ENCODE peak calls at places on chromosomes 2 and 18, in ten cellular contexts. G, Y, X, N, U, K, C, M, H and Z are unnamed samples.

GRCh38 chr2:120594856-120595685 is 140.6 kb upstream of the GLI2 start:
- DNase-seq in G (no peak), Y (no peak), X (no peak), N (no peak), U (no peak), K (peak; percentile 67), C (no peak), M (no peak), H (no peak), Z (no peak)

GRCh38 chr2:135471106-135471505 is 59.9 kb downstream of the ZRANB3 start:
- DNase-seq in G (no peak), Y (no peak), X (no peak), N (no peak), U (no peak), K (no peak), C (no peak), M (no peak), H (no peak), Z (no peak)

GRCh38 chr2:139813340-139813739 is 1033.2 kb upstream of the NXPH2 start:
- DNase-seq in G (no peak), Y (no peak), X (no peak), N (no peak), U (no peak), K (no peak), C (no peak), M (no peak), H (no peak), Z (no peak)

GRCh38 chr2:138512672-138513071 is 11.1 kb downstream of the SPOPL start:
- DNase-seq in G (no peak), Y (no peak), X (no peak), N (no peak), U (no peak), K (no peak), C (no peak), M (no peak), H (no peak), Z (no peak)

GRCh38 chr2:61135510-61135909 is 26.5 kb upstream of the C2orf74 start:
- DNase-seq in G (no peak), Y (no peak), X (peak; percentile 20), N (no peak), U (no peak), K (no peak), C (no peak), M (no peak), H (peak; percentile 63), Z (no peak)

GRCh38 chr2:99088017-99088416 is 53.5 kb upstream of the C2orf15 start:
- DNase-seq in G (no peak), Y (no peak), X (no peak), N (no peak), U (no peak), K (no peak), C (no peak), M (no peak), H (no peak), Z (no peak)

GRCh38 chr2:114085238-114085637 is 195.3 kb downstream of the ACTR3 start:
- DNase-seq in G (no peak), Y (no peak), X (no peak), N (no peak), U (no peak), K (no peak), C (no peak), M (no peak), H (no peak), Z (no peak)

GRCh38 chr2:135169900-135170753 is 118.0 kb downstream of the RAB3GAP1 start:
- DNase-seq in G (no peak), Y (no peak), X (no peak), N (no peak), U (no peak), K (no peak), C (no peak), M (no peak), H (no peak), Z (no peak)

GRCh38 chr18:56639094-56639361 is 636 bp upstream of the TXNL1 start:
- DNase-seq in G (no peak), Y (no peak), X (no peak), N (no peak), U (peak; percentile 1), K (no peak), C (no peak), M (no peak), H (no peak), Z (no peak)

GRCh38 chr18:56637897-56638231 is 528 bp downstream of the TXNL1 start:
- DNase-seq in G (peak; percentile 11), Y (no peak), X (no peak), N (no peak), U (peak; percentile 30), K (no peak), C (no peak), M (no peak), H (no peak), Z (no peak)

GRCh38 chr18:56641714-56642331 is 3.4 kb upstream of the TXNL1 start:
- DNase-seq in G (no peak), Y (no peak), X (no peak), N (no peak), U (no peak), K (no peak), C (no peak), M (no peak), H (no peak), Z (no peak)

GRCh38 chr18:56635007-56635406 is 3.4 kb downstream of the TXNL1 start:
- DNase-seq in G (no peak), Y (no peak), X (no peak), N (no peak), U (no peak), K (no peak), C (no peak), M (no peak), H (no peak), Z (no peak)

DNA sequence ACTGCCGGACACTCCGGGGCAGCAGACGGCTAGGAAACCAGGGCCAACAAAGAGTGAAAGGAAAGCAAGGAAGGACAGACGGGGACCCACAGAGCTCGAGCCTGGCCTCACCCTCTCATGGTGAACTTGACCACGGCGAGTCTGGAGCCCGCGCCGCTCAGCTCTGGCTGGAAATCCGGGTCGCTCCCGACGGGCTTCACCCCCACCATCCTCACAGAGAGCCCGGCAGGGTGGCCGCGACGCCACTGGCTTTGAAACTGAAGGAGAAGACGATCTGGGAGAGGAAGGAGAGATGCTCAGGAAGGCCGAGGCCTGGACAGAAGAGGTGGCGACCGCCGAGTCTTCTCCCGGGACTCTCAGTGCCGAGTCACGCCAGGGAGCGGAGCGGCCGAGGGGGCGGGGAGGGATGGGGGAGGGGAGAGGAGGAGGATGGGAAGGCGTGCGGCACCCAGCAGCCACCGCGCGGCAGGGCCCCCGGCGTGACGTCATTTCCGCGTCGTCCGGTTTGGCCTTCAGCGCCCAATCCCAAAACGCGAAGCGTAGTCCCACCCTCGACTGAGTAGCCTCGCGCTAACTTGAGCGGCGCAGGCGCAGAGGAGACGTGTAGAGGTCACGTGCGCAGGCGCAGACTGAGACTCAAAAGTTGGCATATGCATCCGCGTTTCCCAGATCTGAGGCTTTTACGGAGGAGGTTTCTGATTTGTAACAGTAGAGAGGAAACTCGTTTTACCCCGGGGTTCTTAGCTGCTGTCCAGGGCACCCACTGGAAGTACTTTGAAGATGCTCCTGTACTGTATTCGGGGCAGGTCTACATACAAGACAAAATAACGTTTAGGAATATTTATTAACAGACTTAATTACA is at the start of gene TXNL1:
- DNase-seq in G (peak; percentile 98), Y (peak; percentile 98), X (peak; percentile 90), N (peak; percentile 100), U (peak; percentile 98), K (peak; percentile 100), C (peak; percentile 98), M (peak; percentile 100), H (peak; percentile 100), Z (peak; percentile 93)
- H3K27ac ChIP-seq in G (peak within 1 kb of the TSS; percentile 87), Y (peak within 1 kb of the TSS; percentile 89), X (peak within 1 kb of the TSS; percentile 97), N (peak within 1 kb of the TSS; percentile 99), U (peak within 1 kb of the TSS; percentile 66), K (peak within 1 kb of the TSS; percentile 95), C (peak within 1 kb of the TSS; percentile 96), M (peak within 1 kb of the TSS; percentile 93), H (peak within 1 kb of the TSS; percentile 97), Z (peak within 1 kb of the TSS; percentile 87)

GRCh38 chr2:219287569-219288265 is 8.6 kb downstream of the DNAJB2 start:
- DNase-seq in G (no peak), Y (no peak), X (no peak), N (no peak), U (no peak), K (no peak), C (no peak), M (no peak), H (no peak), Z (no peak)

GRCh38 chr2:219286436-219287115 is 7.4 kb downstream of the DNAJB2 start:
- DNase-seq in G (no peak), Y (peak; percentile 47), X (no peak), N (no peak), U (no peak), K (no peak), C (peak; percentile 53), M (no peak), H (no peak), Z (no peak)

GRCh38 chr2:219285348-219285685 is 6.2 kb downstream of the DNAJB2 start:
- DNase-seq in G (no peak), Y (no peak), X (no peak), N (no peak), U (no peak), K (no peak), C (no peak), M (no peak), H (no peak), Z (no peak)

GRCh38 chr2:219284501-219285347 is 5.6 kb downstream of the DNAJB2 start:
- DNase-seq in G (no peak), Y (no peak), X (no peak), N (no peak), U (no peak), K (no peak), C (peak; percentile 56), M (no peak), H (no peak), Z (no peak)

DNA sequence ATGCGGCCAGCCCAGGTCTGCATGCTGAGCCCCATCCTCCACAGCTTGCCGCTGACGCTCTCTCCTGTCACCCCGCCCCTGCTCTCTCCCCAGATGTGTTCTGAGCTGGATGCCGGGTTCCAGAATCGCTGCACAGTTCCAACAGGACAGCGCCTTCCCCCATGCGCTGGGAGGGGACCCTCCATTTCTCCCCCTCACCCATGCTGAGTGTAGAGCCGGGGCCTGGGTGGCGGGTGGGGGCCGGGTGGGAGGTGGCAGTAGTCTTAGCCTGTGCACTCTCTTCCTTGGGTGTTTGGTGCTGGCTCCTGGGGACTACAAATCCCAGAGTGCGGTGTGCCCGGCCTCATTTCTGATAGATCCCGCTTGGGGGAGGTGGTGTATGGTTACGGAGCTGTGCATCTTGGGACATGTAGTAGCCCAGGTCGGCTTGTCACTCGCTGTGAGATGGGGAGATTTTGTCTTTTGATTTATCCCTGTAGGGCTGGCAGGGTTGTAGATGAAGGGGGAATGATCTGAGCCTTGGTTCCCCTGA is 6.8 kb downstream of the DNAJB2 start:
- DNase-seq in G (no peak), Y (peak; percentile 65), X (no peak), N (no peak), U (peak; percentile 84), K (no peak), C (peak; percentile 64), M (peak; percentile 60), H (peak; percentile 83), Z (peak; percentile 65)
- H3K27ac ChIP-seq in G (no peak overlapping the region), Y (peak overlapping the region; percentile 100), X (no peak overlapping the region), N (peak overlapping the region; percentile 10), U (no peak overlapping the region), K (no peak overlapping the region), C (peak overlapping the region; percentile 89), M (peak overlapping the region; percentile 71), H (no peak overlapping the region), Z (peak overlapping the region; percentile 89)

DNA sequence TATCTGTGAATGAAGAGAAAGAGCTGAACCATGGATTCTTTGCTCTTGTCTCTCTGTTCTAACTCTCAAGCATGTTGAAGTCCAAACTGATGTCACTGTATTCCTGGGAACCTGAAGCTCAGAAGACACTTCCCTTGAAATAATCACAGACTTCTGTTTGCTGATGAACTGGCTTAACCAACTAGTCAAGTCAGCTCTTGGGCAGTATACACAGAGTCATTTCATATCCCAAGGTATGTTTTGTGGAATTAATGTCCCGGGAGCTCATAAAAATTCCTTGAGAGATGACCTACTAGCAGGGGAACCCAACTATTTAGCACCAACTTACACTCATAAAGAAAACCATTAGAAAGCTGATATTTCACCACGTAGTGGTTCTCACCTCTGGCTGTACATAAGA is 156.6 kb downstream of the NR4A2 start:
- DNase-seq in G (no peak), Y (no peak), X (no peak), N (no peak), U (no peak), K (no peak), C (no peak), M (no peak), H (no peak), Z (no peak)
- H3K27ac ChIP-seq in G (no peak overlapping the region), Y (no peak overlapping the region), X (no peak overlapping the region), N (no peak overlapping the region), U (no peak overlapping the region), K (no peak overlapping the region), C (no peak overlapping the region), M (no peak overlapping the region), H (no peak overlapping the region), Z (no peak overlapping the region)

GRCh38 chr2:49972699-49973098 is 818.4 kb upstream of the FSHR start:
- DNase-seq in G (no peak), Y (no peak), X (no peak), N (no peak), U (peak; percentile 85), K (no peak), C (no peak), M (no peak), H (no peak), Z (no peak)
- H3K27ac ChIP-seq in G (no peak overlapping the region), Y (peak overlapping the region; percentile 63), X (no peak overlapping the region), N (no peak overlapping the region), U (peak overlapping the region; percentile 60), K (no peak overlapping the region), C (peak overlapping the region; percentile 39), M (no peak overlapping the region), H (no peak overlapping the region), Z (peak overlapping the region; percentile 32)